ENCODE peak calls at places on chromosomes 2 and 18, in four cellular contexts. F is endothelial cell, A is AG04449, J is NCI-H774. O is an unnamed sample.

GRCh38 chr18:59057969-59058368 is 81.7 kb upstream of the SEC11C start:
- DNase-seq in J (no peak), F (no peak), A (no peak), O (no peak)

GRCh38 chr2:39989888-39990287 is 210.8 kb upstream of the THUMPD2 start:
- DNase-seq in A (no peak), J (no peak), F (no peak), O (no peak)

GRCh38 chr2:65796259-65796658 is 363.9 kb upstream of the SPRED2 start:
- DNase-seq in F (no peak), J (no peak), A (no peak), O (no peak)

GRCh38 chr18:54327818-54328217 is 29.8 kb downstream of the STARD6 start:
- DNase-seq in F (no peak), A (no peak), J (no peak), O (peak)

GRCh38 chr2:239928457-239929350 is 96.4 kb downstream of the NDUFA10 start:
- DNase-seq in A (no peak), F (peak), J (peak), O (no peak)

GRCh38 chr2:189581354-189582139 is 961 bp upstream of the SLC40A1 start:
- DNase-seq in J (no peak), F (peak), A (no peak), O (no peak)

GRCh38 chr2:43851026-43851980 is 12.5 kb downstream of the ABCG8 start:
- DNase-seq in J (no peak), A (no peak), F (no peak), O (no peak)

GRCh38 chr18:48093104-48093503 is 162.6 kb upstream of the SMAD2 start:
- DNase-seq in J (no peak), A (no peak), F (no peak), O (no peak)

GRCh38 chr2:233082934-233083755 is 23.0 kb downstream of the INPP5D start:
- DNase-seq in J (no peak), F (no peak), A (no peak), O (no peak)

GRCh38 chr2:118593257-118593656 is 254.2 kb downstream of the EN1 start:
- DNase-seq in F (no peak), J (no peak), A (no peak), O (no peak)

GRCh38 chr2:26429779-26430654 is 28.3 kb downstream of the DRC1 start:
- DNase-seq in F (no peak), A (no peak), J (peak), O (no peak)

GRCh38 chr2:196601430-196602306 is 37.8 kb upstream of the CCDC150 start:
- DNase-seq in J (no peak), A (peak), F (no peak), O (peak)

GRCh38 chr2:188134241-188134640 is 157.4 kb upstream of the GULP1 start:
- DNase-seq in J (no peak), F (no peak), A (no peak), O (no peak)

GRCh38 chr2:100744589-100744988 is 75.3 kb upstream of the NPAS2 start:
- DNase-seq in A (no peak), F (no peak), J (no peak), O (peak)

GRCh38 chr2:190318514-190318913 is 1.1 kb downstream of the HIBCH start:
- DNase-seq in J (no peak), F (no peak), A (no peak), O (peak)

GRCh38 chr18:56516769-56517168 is 121.6 kb downstream of the TXNL1 start:
- DNase-seq in F (no peak), A (no peak), J (no peak), O (no peak)

GRCh38 chr2:189517847-189518535 is 62.6 kb downstream of the SLC40A1 start:
- DNase-seq in A (peak), J (no peak), F (no peak), O (no peak)

GRCh38 chr2:191650896-191651773 is 26.8 kb upstream of the NABP1 start:
- DNase-seq in F (no peak), A (no peak), J (no peak), O (peak)

GRCh38 chr2:172674034-172674967 is 61.3 kb upstream of the RAPGEF4 start:
- DNase-seq in J (no peak), F (peak), A (no peak), O (no peak)

GRCh38 chr2:233795735-233796171 is 17.6 kb downstream of the MROH2A start:
- DNase-seq in J (no peak), F (no peak), A (no peak), O (no peak)

GRCh38 chr2:109736177-109736827 is 57.8 kb upstream of the RGPD5 start:
- DNase-seq in J (peak), A (peak), F (peak), O (peak)

GRCh38 chr2:187834787-187835186 is 280.6 kb upstream of the TFPI start:
- DNase-seq in F (no peak), A (no peak), J (no peak), O (no peak)

GRCh38 chr2:232761301-232761907 is 15.0 kb downstream of the KCNJ13 start:
- DNase-seq in J (no peak), A (no peak), F (peak), O (peak)

GRCh38 chr2:156383798-156384197 is 51.3 kb upstream of the NR4A2 start:
- DNase-seq in F (no peak), J (no peak), A (no peak), O (no peak)

GRCh38 chr2:45855374-45855773 is 203.9 kb downstream of the PRKCE start:
- DNase-seq in A (no peak), J (no peak), F (no peak), O (no peak)

GRCh38 chr2:109726666-109727270 is 67.3 kb upstream of the RGPD5 start:
- DNase-seq in F (no peak), J (no peak), A (no peak), O (no peak)

O was measured in bronchial epithelial cell.